ENCODE peak calls at places on chromosomes 4 and X, in six cellular contexts. O is activated naive CD4-positive, alpha-beta T cell; L is astrocyte of the spinal cord; J is stimulated activated CD8-positive, alpha-beta memory T cell treated with anti-CD3 and anti-CD28 coated beads, Interleukin-15, amount 100 ng/mL, for 48 hours; M is activated T-helper 1 cell treated with anti-CD3 and anti-CD28 coated beads, Interleukin-12 subunit alpha, Interleukin-12 subunit beta, Interleukin-2, Interleukin-4 antibody, amounts not matched to agents 30 ng/mL and 10 ng/mL and 1 ng/mL, durations not matched to agents 14 hours and 24 hours and 36 hours; E is GM06990. W is an unnamed sample.

GRCh38 chr4:150280081-150280950 is 202.1 kb downstream of the DCLK2 start:
- DNase-seq in O (no peak), L (peak), J (no peak), M (no peak), E (no peak), W (peak)

GRCh38 chrX:31499120-31499519 is 427.3 kb upstream of the FTHL17 start:
- DNase-seq in O (no peak), L (peak), J (no peak), M (no peak), E (no peak), W (no peak)

GRCh38 chr4:101701551-101701950 is 89.0 kb upstream of the BANK1 start:
- DNase-seq in O (no peak), L (no peak), J (no peak), M (no peak), E (no peak), W (peak)

GRCh38 chr4:126583509-126583908 is 1049.2 kb upstream of the INTU start:
- DNase-seq in O (no peak), L (no peak), J (no peak), M (no peak), E (no peak), W (no peak)

GRCh38 chrX:25016938-25017598 is 1.3 kb upstream of the ARX start:
- DNase-seq in O (no peak), L (no peak), J (no peak), M (no peak), E (no peak), W (no peak)

GRCh38 chr4:13694256-13694655 is 66.7 kb upstream of the BOD1L1 start:
- DNase-seq in O (no peak), L (no peak), J (no peak), M (no peak), E (no peak), W (no peak)

GRCh38 chr4:89482248-89482647 is 174.6 kb upstream of the GPRIN3 start:
- DNase-seq in O (no peak), L (peak), J (no peak), M (no peak), E (no peak), W (peak)

GRCh38 chr4:11299016-11299415 is 129.7 kb downstream of the HS3ST1 start:
- DNase-seq in O (no peak), L (no peak), J (no peak), M (no peak), E (no peak), W (no peak)

GRCh38 chr4:51930557-51930956 is 87.6 kb downstream of the DCUN1D4 start:
- DNase-seq in O (no peak), L (peak), J (no peak), M (no peak), E (no peak), W (no peak)

GRCh38 chrX:57677132-57677858 is 2.8 kb downstream of the NLRP2B start:
- DNase-seq in O (no peak), L (no peak), J (no peak), M (no peak), E (no peak), W (no peak)

GRCh38 chrX:108224727-108225455 is 133.3 kb downstream of the ATG4A start:
- DNase-seq in O (no peak), L (peak), J (no peak), M (no peak), E (no peak), W (peak)

GRCh38 chr4:27807207-27807606 is 946.6 kb downstream of the STIM2 start:
- DNase-seq in O (no peak), L (peak), J (no peak), M (no peak), E (no peak), W (no peak)

GRCh38 chr4:183297675-183298074 is 22.4 kb downstream of the CLDN22 start:
- DNase-seq in O (no peak), L (no peak), J (no peak), M (no peak), E (no peak), W (no peak)

GRCh38 chrX:113400193-113400704 is 559.6 kb upstream of the AMOT start:
- DNase-seq in O (no peak), L (peak), J (no peak), M (no peak), E (no peak), W (no peak)

GRCh38 chr4:74109116-74109791 is 10.3 kb upstream of the CXCL2 start:
- DNase-seq in O (no peak), L (peak), J (no peak), M (no peak), E (no peak), W (no peak)

GRCh38 chr4:128803783-128804182 is 5.7 kb upstream of the JADE1 start:
- DNase-seq in O (no peak), L (no peak), J (no peak), M (no peak), E (peak), W (no peak)

GRCh38 chrX:121569609-121570008 is 522.2 kb downstream of the GLUD2 start:
- DNase-seq in O (no peak), L (no peak), J (no peak), M (no peak), E (peak), W (no peak)

GRCh38 chr4:4717692-4718091 is 141.8 kb upstream of the MSX1 start:
- DNase-seq in O (no peak), L (no peak), J (no peak), M (no peak), E (no peak), W (no peak)

GRCh38 chr4:152606800-152607577 is 71.1 kb upstream of the FBXW7 start:
- DNase-seq in O (no peak), L (no peak), J (no peak), M (no peak), E (no peak), W (no peak)

GRCh38 chr4:42425146-42426065 is 28.1 kb downstream of the SHISA3 start:
- DNase-seq in O (no peak), L (no peak), J (no peak), M (no peak), E (no peak), W (no peak)

W was measured in neuronal stem cell.